ENCODE peak calls at places on chromosomes 13 and 19, in four cellular contexts. H, N, L and O are unnamed samples.

GRCh38 chr13:65095697-65096096 is 2134.4 kb downstream of the PCDH9 start:
- DNase-seq in H (no peak), N (no peak), L (no peak), O (no peak)

GRCh38 chr13:98672947-98673545 is 79.4 kb downstream of the SLC15A1 start:
- DNase-seq in H (peak; percentile 39), N (no peak), L (peak; percentile 29), O (peak; percentile 76)

GRCh38 chr13:106052200-106052767 is 483.2 kb downstream of the EFNB2 start:
- DNase-seq in H (peak; percentile 11), N (no peak), L (no peak), O (no peak)

GRCh38 chr13:27508802-27509201 is 58.4 kb upstream of the MTIF3 start:
- DNase-seq in H (no peak), N (no peak), L (no peak), O (no peak)

GRCh38 chr13:21365574-21365973 is 93.5 kb downstream of the ZDHHC20 start:
- DNase-seq in H (no peak), N (no peak), L (no peak), O (peak; percentile 21)

GRCh38 chr13:47549219-47549752 is 451.8 kb downstream of the SUCLA2 start:
- DNase-seq in H (no peak), N (no peak), L (no peak), O (no peak)

GRCh38 chr13:49100637-49101570 is 119.2 kb upstream of the MLNR start:
- DNase-seq in H (no peak), N (no peak), L (no peak), O (no peak)

GRCh38 chr13:85816413-85816812 is 17.2 kb upstream of the SLITRK6 start:
- DNase-seq in H (no peak), N (no peak), L (no peak), O (no peak)

GRCh38 chr13:93364166-93364565 is 137.6 kb downstream of the GPC6 start:
- DNase-seq in H (peak; percentile 64), N (no peak), L (no peak), O (no peak)

GRCh38 chr13:111897178-111897845 is 169.6 kb upstream of the SOX1 start:
- DNase-seq in H (no peak), N (no peak), L (no peak), O (no peak)

GRCh38 chr13:112333756-112334543 is 42.2 kb upstream of the SPACA7 start:
- DNase-seq in H (no peak), N (no peak), L (no peak), O (no peak)

GRCh38 chr19:19464339-19465098 is 50.8 kb downstream of the TSSK6 start:
- DNase-seq in H (peak; percentile 62), N (peak; percentile 48), L (no peak), O (no peak)

GRCh38 chr19:55640577-55641375 is at the start of gene ZNF580:
- DNase-seq in H (peak; percentile 86), N (peak; percentile 92), L (peak; percentile 58), O (peak; percentile 86)

GRCh38 chr19:42052241-42052863 is 17.7 kb downstream of the GRIK5 start:
- DNase-seq in H (no peak), N (peak; percentile 25), L (no peak), O (no peak)

GRCh38 chr19:30314056-30314804 is 58.0 kb upstream of the ZNF536 start:
- DNase-seq in H (no peak), N (no peak), L (no peak), O (no peak)

GRCh38 chr13:46530084-46530935 is 22.7 kb upstream of the LRCH1 start:
- DNase-seq in H (peak; percentile 59), N (no peak), L (no peak), O (no peak)

GRCh38 chr13:113666324-113666660 is 727 bp upstream of the GRK1 start:
- DNase-seq in H (no peak), N (no peak), L (no peak), O (no peak)

GRCh38 chr19:52527954-52528326 is 472 bp downstream of the ZNF808 start:
- DNase-seq in H (no peak), N (peak; percentile 76), L (no peak), O (peak; percentile 66)

GRCh38 chr19:6793973-6794372 is 21.5 kb downstream of the VAV1 start:
- DNase-seq in H (no peak), N (no peak), L (no peak), O (no peak)

GRCh38 chr13:60654405-60654804 is 257.4 kb downstream of the TDRD3 start:
- DNase-seq in H (no peak), N (no peak), L (no peak), O (no peak)

GRCh38 chr19:16514383-16515019 is 18.3 kb downstream of the C19orf44 start:
- DNase-seq in H (no peak), N (no peak), L (no peak), O (no peak)

GRCh38 chr19:48568345-48568886 is 16.4 kb downstream of the SULT2B1 start:
- DNase-seq in H (peak; percentile 85), N (peak; percentile 91), L (no peak), O (peak; percentile 91)

GRCh38 chr13:95154441-95154886 is 146.8 kb downstream of the ABCC4 start:
- DNase-seq in H (peak; percentile 14), N (no peak), L (no peak), O (no peak)

GRCh38 chr13:38900188-38900587 is 90.4 kb downstream of the STOML3 start:
- DNase-seq in H (no peak), N (no peak), L (no peak), O (no peak)

GRCh38 chr13:20160346-20161274 is at the start of gene GJA3:
- DNase-seq in H (peak; percentile 18), N (no peak), L (peak; percentile 33), O (no peak)

GRCh38 chr13:48653074-48654054 is at the start of gene CYSLTR2:
- DNase-seq in H (peak; percentile 56), N (no peak), L (peak; percentile 81), O (no peak)

GRCh38 chr13:108947551-108948030 is 318.2 kb downstream of the MYO16 start:
- DNase-seq in H (peak; percentile 20), N (no peak), L (no peak), O (no peak)

GRCh38 chr13:108948269-108948671 is 318.9 kb downstream of the MYO16 start:
- DNase-seq in H (no peak), N (no peak), L (no peak), O (no peak)

GRCh38 chr13:108943842-108944241 is 314.4 kb downstream of the MYO16 start:
- DNase-seq in H (no peak), N (no peak), L (no peak), O (no peak)

GRCh38 chr13:108950333-108951010 is 321.1 kb downstream of the MYO16 start:
- DNase-seq in H (peak; percentile 30), N (no peak), L (no peak), O (no peak)

GRCh38 chr13:108944760-108945159 is 315.3 kb downstream of the MYO16 start:
- DNase-seq in H (no peak), N (no peak), L (no peak), O (no peak)
- H3K27ac ChIP-seq in H (no peak overlapping the region), N (no peak overlapping the region), L (no peak overlapping the region), O (no peak overlapping the region)

GRCh38 chr19:46413262-46414031 is at the start of gene CCDC8:
- DNase-seq in H (peak; percentile 95), N (peak; percentile 83), L (no peak), O (peak; percentile 88)
- H3K27ac ChIP-seq in H (peak within 1 kb of the TSS; percentile 54), N (peak within 1 kb of the TSS; percentile 69), L (no peak within 1 kb of the TSS), O (peak within 1 kb of the TSS; percentile 68)

DNA sequence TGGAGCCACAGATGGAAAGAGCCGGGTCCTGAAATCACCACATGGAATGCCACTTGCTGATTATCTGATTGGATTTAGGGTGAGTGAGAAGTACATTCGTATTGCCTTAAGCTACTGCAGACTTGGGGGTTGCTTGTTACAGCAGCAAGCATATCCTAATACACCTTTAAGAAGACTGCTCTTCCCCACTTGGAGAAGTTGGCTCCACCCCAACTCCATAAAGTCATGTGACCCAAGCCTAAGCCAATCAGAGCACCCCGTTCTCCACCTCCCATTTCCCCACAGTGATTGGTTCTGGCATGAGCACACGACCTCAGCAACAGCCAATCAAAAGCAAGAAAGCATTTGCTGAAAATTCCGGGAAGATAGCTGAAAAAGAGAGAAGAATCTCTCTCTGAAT is 23.1 kb downstream of the CACNA1A start:
- DNase-seq in H (no peak), N (no peak), L (no peak), O (no peak)
- H3K27ac ChIP-seq in H (no peak overlapping the region), N (no peak overlapping the region), L (no peak overlapping the region), O (no peak overlapping the region)

GRCh38 chr13:23655321-23655720 is 85.1 kb downstream of the TNFRSF19 start:
- DNase-seq in H (peak; percentile 27), N (no peak), L (no peak), O (no peak)

GRCh38 chr13:23654111-23655110 is 84.2 kb downstream of the TNFRSF19 start:
- DNase-seq in H (peak; percentile 78), N (no peak), L (no peak), O (no peak)

GRCh38 chr13:23658929-23659541 is 88.8 kb downstream of the TNFRSF19 start:
- DNase-seq in H (no peak), N (no peak), L (no peak), O (no peak)

GRCh38 chr13:23656637-23657036 is 86.4 kb downstream of the TNFRSF19 start:
- DNase-seq in H (peak; percentile 96), N (no peak), L (no peak), O (no peak)

GRCh38 chr13:23657056-23657455 is 86.8 kb downstream of the TNFRSF19 start:
- DNase-seq in H (peak; percentile 23), N (no peak), L (no peak), O (no peak)
- H3K27ac ChIP-seq in H (peak overlapping the region; percentile 86), N (no peak overlapping the region), L (no peak overlapping the region), O (no peak overlapping the region)

DNA sequence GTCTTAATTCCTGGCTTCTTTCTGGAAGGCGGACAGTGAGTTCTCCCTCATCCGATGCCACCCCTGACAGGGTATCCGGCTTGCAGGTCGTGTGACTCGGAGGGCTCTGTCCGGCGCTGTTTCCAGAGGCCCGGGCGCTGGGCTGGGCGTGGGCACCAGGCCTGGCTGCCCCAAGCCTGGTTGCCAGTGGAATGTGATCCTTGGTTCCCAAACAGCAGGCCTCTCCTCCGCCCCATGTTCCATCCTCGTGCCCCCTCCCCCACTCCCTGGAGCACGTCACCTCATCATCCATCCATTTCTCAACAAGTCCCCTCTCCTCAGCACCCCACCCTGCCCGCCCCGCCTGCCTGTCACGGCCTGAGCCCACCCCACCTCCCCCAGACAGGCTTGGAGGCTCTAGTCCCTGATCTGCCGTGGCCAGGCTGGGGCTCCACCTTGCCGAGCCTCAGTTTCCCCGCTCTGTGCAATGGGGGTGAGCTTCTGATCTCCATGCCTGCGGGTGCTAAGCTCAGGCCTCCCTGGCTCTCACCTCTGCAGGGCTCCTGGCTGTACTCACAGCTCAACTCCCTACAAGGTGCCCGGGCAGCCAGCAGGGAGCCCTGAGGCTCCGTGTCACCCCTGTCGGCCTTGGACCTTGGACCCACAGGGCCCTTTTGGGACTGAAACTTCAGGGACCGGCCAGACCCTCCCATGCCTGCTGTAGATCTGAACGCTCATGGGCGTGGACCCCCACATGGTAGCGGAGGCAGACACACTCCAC is 2.3 kb downstream of the TBXA2R start:
- DNase-seq in H (no peak), N (peak; percentile 53), L (no peak), O (no peak)
- H3K27ac ChIP-seq in H (no peak overlapping the region), N (no peak overlapping the region), L (peak overlapping the region; percentile 65), O (no peak overlapping the region)

DNA sequence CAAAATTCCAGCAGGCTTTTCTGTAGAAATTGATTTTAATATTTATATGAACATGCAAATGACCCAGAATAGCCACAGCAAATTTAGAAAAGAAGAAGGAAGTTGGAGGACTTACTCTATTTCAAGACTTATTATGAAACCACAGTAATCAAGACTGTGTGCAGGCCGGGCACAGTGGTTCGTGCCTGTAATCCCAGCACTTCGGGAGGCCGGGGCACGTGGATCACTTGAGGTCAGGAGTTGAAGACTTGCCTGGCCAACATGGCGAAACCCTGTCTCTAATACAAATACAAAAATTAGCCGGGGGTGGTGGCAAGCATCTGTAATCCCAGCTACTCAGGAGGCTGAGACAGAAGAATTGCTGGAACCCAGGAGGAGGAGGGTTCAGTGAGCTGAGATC is 6.0 kb upstream of the FFAR2 start:
- DNase-seq in H (no peak), N (peak; percentile 93), L (no peak), O (peak; percentile 90)
- H3K27ac ChIP-seq in H (no peak overlapping the region), N (no peak overlapping the region), L (no peak overlapping the region), O (no peak overlapping the region)

GRCh38 chr19:54462072-54462712 is 1.4 kb downstream of the LENG9 start:
- DNase-seq in H (no peak), N (peak; percentile 76), L (peak; percentile 16), O (no peak)
- H3K27ac ChIP-seq in H (no peak overlapping the region), N (peak overlapping the region; percentile 97), L (peak overlapping the region; percentile 71), O (peak overlapping the region; percentile 98)